ENCODE peak calls at places on chromosomes 5 and 9, in six cellular contexts. S is SK-N-SH, W is spleen, Z is astrocyte, E is heart left ventricle, N is heart right ventricle. Q is an unnamed sample. For H3K27me3, the result is how much of the 10 kb centered on the place peaks cover.

GRCh38 chr5:98927242-98927987 is 1.4 kb downstream of the CHD1 start:
- DNase-seq in E (peak), W (peak), N (peak), Z (peak), S (peak), Q (peak)

GRCh38 chr5:59660737-59661136 is 232.8 kb downstream of the PDE4D start:
- DNase-seq in E (no peak), Z (no peak), S (peak), N (no peak), W (no peak), Q (no peak)

GRCh38 chr5:65760504-65761275 is 38.7 kb downstream of the NLN start:
- DNase-seq in S (no peak), W (no peak), E (peak), N (peak), Z (peak), Q (no peak)

GRCh38 chr5:135186662-135187522 is 152.9 kb upstream of the PITX1 start:
- DNase-seq in W (no peak), N (no peak), E (no peak), S (no peak), Z (no peak), Q (no peak)

GRCh38 chr5:105638437-105638836 is 2032.3 kb downstream of the EFNA5 start:
- DNase-seq in Z (no peak), E (no peak), S (no peak), N (no peak), W (no peak), Q (no peak)

GRCh38 chr9:127763918-127764384 is 14.5 kb downstream of the SH2D3C start:
- DNase-seq in S (no peak), N (peak), W (no peak), E (peak), Z (no peak), Q (no peak)

GRCh38 chr9:138065287-138065686 is 187.7 kb downstream of the CACNA1B start:
- DNase-seq in Z (no peak), W (peak), N (no peak), E (no peak), S (no peak), Q (no peak)

GRCh38 chr5:97846646-97847045 is 663.6 kb upstream of the RIOK2 start:
- DNase-seq in N (no peak), E (no peak), Z (no peak), S (no peak), W (no peak), Q (no peak)

GRCh38 chr5:111385970-111386831 is 126.1 kb downstream of the STARD4 start:
- DNase-seq in Z (no peak), N (no peak), E (no peak), W (no peak), S (peak), Q (no peak)

GRCh38 chr5:149488645-149489306 is 62.5 kb downstream of the CSNK1A1 start:
- DNase-seq in E (no peak), S (no peak), W (no peak), N (no peak), Z (no peak), Q (no peak)

GRCh38 chr9:102072061-102072764 is 333.8 kb upstream of the GRIN3A start:
- DNase-seq in S (no peak), E (no peak), W (no peak), Z (no peak), N (no peak), Q (no peak)

GRCh38 chr5:14467886-14468285 is 113.7 kb upstream of the OTULINL start:
- DNase-seq in W (no peak), E (no peak), S (no peak), Z (peak), N (no peak), Q (no peak)

GRCh38 chr9:134783699-134784039 is 96.9 kb upstream of the FCN2 start:
- DNase-seq in S (no peak), N (no peak), E (no peak), Z (no peak), W (no peak), Q (peak)

GRCh38 chr5:103821361-103821760 is 258.8 kb upstream of the NUDT12 start:
- DNase-seq in W (no peak), S (no peak), N (no peak), E (no peak), Z (no peak), Q (no peak)

GRCh38 chr5:9562101-9562500 is 16.2 kb upstream of the SEMA5A start:
- DNase-seq in Z (no peak), W (no peak), S (no peak), E (no peak), N (no peak), Q (no peak)

GRCh38 chr9:33162721-33163311 is 4.3 kb downstream of the B4GALT1 start:
- DNase-seq in W (no peak), E (no peak), Z (peak), S (no peak), N (no peak), Q (peak)

GRCh38 chr5:156258934-156259333 is 68.0 kb upstream of the SGCD start:
- DNase-seq in E (no peak), N (no peak), Z (no peak), W (no peak), S (no peak), Q (no peak)

GRCh38 chr9:31820426-31820825 is 564.0 kb upstream of the ACO1 start:
- DNase-seq in S (no peak), Z (no peak), E (no peak), N (no peak), W (peak), Q (no peak)

GRCh38 chr9:15306068-15306756 is 804 bp downstream of the TTC39B start:
- DNase-seq in N (peak), E (peak), W (peak), Z (peak), S (peak), Q (peak)

GRCh38 chr9:20512106-20512505 is 110.2 kb downstream of the MLLT3 start:
- DNase-seq in S (no peak), Z (peak), E (no peak), N (no peak), W (no peak), Q (no peak)

GRCh38 chr5:146291421-146292074 is 47.1 kb upstream of the POU4F3 start:
- DNase-seq in N (peak), S (peak), Z (peak), E (no peak), W (no peak), Q (no peak)

GRCh38 chr9:116767219-116767618 is 80.1 kb downstream of the TRIM32 start:
- DNase-seq in N (no peak), Z (no peak), S (peak), W (no peak), E (no peak), Q (no peak)

DNA sequence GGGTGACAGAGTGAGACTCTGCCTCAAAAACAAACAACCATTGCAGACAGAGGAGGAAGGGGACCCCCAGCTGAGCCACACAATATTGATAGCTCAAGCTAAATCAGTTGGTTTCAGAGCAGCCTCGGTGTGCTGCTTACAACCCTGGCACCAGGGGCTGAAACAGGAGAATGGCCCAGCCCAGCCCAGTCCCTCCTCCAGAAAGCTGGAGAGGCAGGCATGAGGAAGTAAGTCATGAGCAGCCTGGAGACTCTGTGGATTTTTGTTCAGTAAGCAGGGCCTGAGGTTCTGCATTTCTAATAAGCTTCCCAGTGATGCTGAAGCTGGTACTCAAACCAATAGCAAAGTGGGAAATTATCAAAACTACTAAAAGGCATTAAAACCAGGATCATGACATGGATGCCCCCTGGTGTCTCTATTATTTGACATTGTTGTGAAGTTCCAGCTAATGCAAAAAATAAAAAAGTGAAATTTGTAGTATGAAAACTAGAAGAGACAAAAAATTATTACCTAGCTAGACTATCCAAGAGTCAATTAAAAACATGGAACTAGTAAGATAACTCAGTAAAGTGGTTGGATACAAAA is 14.2 kb downstream of the PRRT1B start:
- DNase-seq in S (no peak), Z (no peak), E (no peak), N (no peak), W (no peak), Q (no peak)
- TF ChIP-seq CTCF in S (no peak), Z (no peak), E (no peak), N (no peak), W (no peak), Q (no peak)

GRCh38 chr9:95368377-95369160 is 51.1 kb upstream of the FANCC start:
- DNase-seq in W (no peak), Z (no peak), S (no peak), E (no peak), N (no peak), Q (no peak)

GRCh38 chr9:95366731-95367325 is 49.3 kb upstream of the FANCC start:
- DNase-seq in W (no peak), N (no peak), S (no peak), E (no peak), Z (peak), Q (no peak)

GRCh38 chr9:95373069-95373681 is 55.7 kb upstream of the FANCC start:
- DNase-seq in N (no peak), S (peak), W (no peak), E (no peak), Z (no peak), Q (no peak)

GRCh38 chr9:95373765-95374435 is 56.4 kb upstream of the FANCC start:
- DNase-seq in E (no peak), W (no peak), Z (no peak), N (no peak), S (no peak), Q (no peak)

DNA sequence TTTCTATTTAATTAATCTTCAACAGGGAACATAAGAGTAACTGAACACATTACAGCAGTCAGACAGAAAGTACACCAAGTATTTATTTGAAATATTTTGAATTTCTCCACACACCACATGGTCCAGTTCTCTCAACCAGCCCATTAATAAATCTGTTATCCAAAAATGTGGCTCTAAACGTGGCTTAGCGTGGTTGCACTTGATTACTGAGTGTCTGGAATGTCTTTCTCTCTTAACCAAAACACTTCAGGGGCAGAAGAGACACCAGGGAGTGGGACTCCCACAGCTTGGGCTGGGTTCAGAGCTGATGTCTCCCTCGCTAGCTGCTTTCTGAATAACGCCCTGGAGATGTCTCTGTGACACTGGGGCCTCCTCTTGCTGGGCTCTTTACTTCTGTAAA is 52.6 kb upstream of the FANCC start:
- DNase-seq in W (no peak), N (no peak), S (no peak), E (no peak), Z (peak), Q (no peak)
- H3K27me3 ChIP-seq in W (under half), N (under half), S (under half), E (under half), Z (under half), Q (under half)

GRCh38 chr9:79471577-79472543 is 99.9 kb upstream of the TLE4 start:
- DNase-seq in S (peak), N (peak), W (no peak), Z (no peak), E (peak), Q (peak)
- TF ChIP-seq CTCF in S (peak), N (no peak), W (peak), Z (peak), E (peak), Q (peak)

GRCh38 chr5:1557114-1557873 is 33.5 kb upstream of the LPCAT1 start:
- DNase-seq in E (no peak), S (no peak), N (no peak), Z (no peak), W (no peak), Q (no peak)
- H3K27me3 ChIP-seq in E (under half), S (under half), N (under half), Z (under half), W (under half), Q (under half)

DNA sequence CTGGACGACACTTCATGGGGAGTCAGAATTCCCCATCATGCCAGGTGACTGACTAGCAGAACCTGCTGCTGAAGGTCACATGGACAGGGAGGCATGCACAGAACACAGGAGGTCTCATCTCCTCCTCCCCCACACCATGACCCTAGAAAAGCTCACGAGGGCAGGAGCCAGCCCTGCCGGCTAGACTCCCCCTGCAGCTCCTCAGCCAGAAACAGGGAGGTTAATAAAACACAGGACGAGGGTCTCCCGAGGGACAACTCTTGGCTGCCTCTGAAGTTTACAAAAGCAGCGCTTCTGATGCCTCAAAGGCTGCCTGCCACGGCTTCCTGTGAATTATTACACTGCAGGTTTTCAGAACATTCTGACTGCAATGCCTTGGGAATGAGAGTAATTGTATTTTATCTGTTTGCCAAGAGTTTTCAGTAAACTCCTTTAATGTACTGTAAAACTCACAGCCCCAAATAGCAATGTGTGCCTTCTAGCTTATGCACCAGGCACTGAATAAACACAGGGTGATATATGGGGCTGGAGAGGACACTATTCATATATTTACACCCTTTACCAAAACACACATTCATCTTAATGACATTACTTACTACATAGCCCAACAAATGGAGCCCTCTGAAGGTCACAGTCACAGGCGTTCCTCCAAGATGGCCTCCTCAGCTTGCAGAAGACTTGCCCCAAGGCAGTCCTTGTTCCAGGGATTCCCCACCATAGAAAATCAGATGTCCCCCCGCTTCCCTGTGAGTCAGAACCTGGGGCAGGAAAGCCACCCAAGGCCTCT is 83.7 kb downstream of the C5orf15 start:
- DNase-seq in S (no peak), E (peak), Z (no peak), W (peak), N (no peak), Q (no peak)
- TF ChIP-seq CTCF in S (no peak), E (no peak), Z (no peak), W (no peak), N (no peak), Q (no peak)

DNA sequence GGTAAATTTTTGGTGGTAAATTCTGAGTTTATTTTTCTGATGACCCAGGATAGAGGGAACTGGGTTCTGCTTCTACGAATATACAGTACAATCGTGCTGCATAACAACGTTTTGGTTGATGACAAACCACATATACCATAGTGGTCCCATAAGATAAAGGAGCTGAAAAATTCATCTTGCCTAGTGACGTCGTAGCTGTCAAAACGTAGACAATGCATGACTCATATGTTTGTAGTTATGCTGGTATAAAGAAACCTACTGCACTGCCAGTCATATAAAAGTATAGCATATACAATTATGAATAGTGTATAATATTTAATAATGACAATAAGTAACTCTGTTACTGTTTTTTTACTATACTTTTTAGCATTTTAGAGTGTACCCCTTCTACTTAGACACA is 244.0 kb downstream of the GAS1 start:
- DNase-seq in S (no peak), Z (peak), W (no peak), E (no peak), N (no peak), Q (no peak)
- H3K27me3 ChIP-seq in S (under half), Z (under half), W (under half), E (under half), N (under half), Q (under half)

GRCh38 chr5:109877670-109878045 is 187.9 kb downstream of the MAN2A1 start:
- DNase-seq in N (no peak), E (no peak), W (no peak), Z (peak), S (no peak), Q (no peak)
- TF ChIP-seq CTCF in N (no peak), E (no peak), W (no peak), Z (no peak), S (no peak), Q (no peak)

Q was measured in uterus.